ENCODE peak calls at places on chromosome 17, in eight cellular contexts. V is AG10803, P is nephron progenitor cell, M is epithelial cell of esophagus, K is lower leg skin, L is K562, R is neural crest cell, J is A549. E is an unnamed sample.

GRCh38 chr17:19644493-19645210 is 3.9 kb upstream of the ALDH3A2 start:
- DNase-seq in V (peak; percentile 62), P (no peak), M (no peak), K (no peak), L (no peak), R (no peak), J (no peak), E (no peak)

GRCh38 chr17:1474402-1475189 is 17.9 kb downstream of the MYO1C start:
- DNase-seq in V (no peak), P (peak; percentile 60), M (no peak), K (no peak), L (no peak), R (no peak), J (no peak), E (peak; percentile 85)

GRCh38 chr17:17692353-17693252 is 11.3 kb downstream of the RAI1 start:
- DNase-seq in V (no peak), P (no peak), M (no peak), K (no peak), L (no peak), R (no peak), J (no peak), E (no peak)

GRCh38 chr17:76431509-76431908 is 21.4 kb downstream of the UBE2O start:
- DNase-seq in V (no peak), P (no peak), M (no peak), K (no peak), L (no peak), R (no peak), J (no peak), E (no peak)

GRCh38 chr17:10135539-10136257 is 62.7 kb downstream of the GAS7 start:
- DNase-seq in V (peak; percentile 78), P (no peak), M (no peak), K (peak; percentile 90), L (no peak), R (no peak), J (no peak), E (no peak)

GRCh38 chr17:72349508-72350472 is 229.0 kb downstream of the SOX9 start:
- DNase-seq in V (no peak), P (no peak), M (peak; percentile 52), K (no peak), L (no peak), R (no peak), J (no peak), E (no peak)

GRCh38 chr17:65109543-65109942 is 27.6 kb upstream of the RGS9 start:
- DNase-seq in V (no peak), P (no peak), M (no peak), K (no peak), L (no peak), R (no peak), J (no peak), E (no peak)

GRCh38 chr17:7834554-7834890 is 505 bp downstream of the KDM6B start:
- DNase-seq in V (no peak), P (peak; percentile 58), M (peak; percentile 39), K (no peak), L (peak; percentile 64), R (no peak), J (peak; percentile 50), E (peak; percentile 67)

GRCh38 chr17:33234930-33235685 is 58.0 kb downstream of the ASIC2 start:
- DNase-seq in V (peak; percentile 85), P (no peak), M (peak; percentile 95), K (peak; percentile 65), L (no peak), R (no peak), J (peak; percentile 79), E (peak; percentile 1)

GRCh38 chr17:64017381-64017980 is 3.0 kb downstream of the ICAM2 start:
- DNase-seq in V (no peak), P (no peak), M (no peak), K (no peak), L (no peak), R (no peak), J (no peak), E (no peak)

GRCh38 chr17:57403241-57403640 is 146.9 kb downstream of the MSI2 start:
- DNase-seq in V (no peak), P (no peak), M (no peak), K (no peak), L (no peak), R (no peak), J (no peak), E (no peak)

GRCh38 chr17:57399690-57400089 is 143.4 kb downstream of the MSI2 start:
- DNase-seq in V (no peak), P (no peak), M (no peak), K (no peak), L (no peak), R (no peak), J (no peak), E (peak; percentile 14)

GRCh38 chr17:57402691-57403090 is 146.4 kb downstream of the MSI2 start:
- DNase-seq in V (no peak), P (no peak), M (no peak), K (no peak), L (no peak), R (no peak), J (no peak), E (no peak)

GRCh38 chr17:57400648-57401047 is 144.3 kb downstream of the MSI2 start:
- DNase-seq in V (no peak), P (no peak), M (peak; percentile 19), K (no peak), L (no peak), R (no peak), J (no peak), E (no peak)

DNA sequence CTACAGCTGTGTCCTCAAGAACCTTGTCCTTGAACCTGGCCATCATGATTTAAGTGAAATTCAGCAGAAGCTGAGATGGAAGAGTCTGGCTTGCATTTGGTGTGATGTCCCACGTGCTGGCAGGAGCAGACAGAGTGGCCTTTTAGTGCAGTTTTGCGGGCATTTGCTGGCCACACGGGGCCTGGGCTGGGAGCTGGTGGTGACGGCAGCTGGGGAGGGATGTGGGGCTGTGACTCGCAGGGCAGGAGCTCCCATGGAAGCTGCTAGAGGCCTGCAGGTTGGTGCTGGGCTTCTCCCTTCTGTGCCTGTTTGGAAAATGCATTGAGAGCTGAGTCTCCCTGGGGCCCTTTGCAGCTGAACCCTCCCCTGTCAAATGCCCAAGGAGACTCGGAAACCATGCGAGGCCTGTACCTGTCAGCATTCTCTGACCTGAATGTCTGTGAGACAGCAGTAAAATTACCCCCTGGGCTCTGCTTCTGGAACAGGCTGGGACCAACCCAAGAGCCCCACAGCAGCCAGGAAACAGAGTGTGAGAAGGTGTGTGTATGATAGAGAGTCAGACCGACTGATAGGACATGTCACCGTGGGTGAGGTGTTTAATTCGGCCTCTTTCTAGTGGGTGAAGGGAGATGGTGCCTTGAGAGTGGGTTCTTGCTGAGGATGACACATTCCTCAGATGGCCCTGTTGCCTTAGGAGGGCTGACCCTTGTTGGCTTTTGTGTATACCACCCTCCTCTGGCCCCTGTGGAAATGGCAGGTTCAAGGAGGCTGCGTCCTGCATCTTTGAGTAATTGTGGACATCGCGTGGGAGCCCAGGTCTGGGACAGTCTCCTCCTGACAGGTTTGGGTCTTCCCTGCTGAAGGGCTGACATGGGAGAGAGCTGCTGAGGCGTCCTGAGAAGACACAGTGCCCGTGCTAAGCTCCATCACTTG is 145.5 kb downstream of the MSI2 start:
- DNase-seq in V (no peak), P (no peak), M (no peak), K (no peak), L (peak; percentile 50), R (no peak), J (peak; percentile 29), E (peak; percentile 17)
- TF ChIP-seq CTCF in V (no peak), P (peak; percentile 14), M (no peak), K (no peak), L (peak; percentile 57), R (no peak), J (peak; percentile 11), E (no peak)

GRCh38 chr17:39636587-39636926 is 387 bp upstream of the STARD3 start:
- DNase-seq in V (no peak), P (no peak), M (no peak), K (no peak), L (no peak), R (no peak), J (no peak), E (no peak)

GRCh38 chr17:39639043-39639442 is 2.1 kb downstream of the STARD3 start:
- DNase-seq in V (no peak), P (no peak), M (no peak), K (no peak), L (no peak), R (no peak), J (no peak), E (no peak)

GRCh38 chr17:39635614-39636176 is 1.2 kb upstream of the STARD3 start:
- DNase-seq in V (no peak), P (no peak), M (no peak), K (no peak), L (peak; percentile 57), R (no peak), J (no peak), E (no peak)

GRCh38 chr17:39638317-39638716 is 1.4 kb downstream of the STARD3 start:
- DNase-seq in V (no peak), P (no peak), M (no peak), K (no peak), L (peak; percentile 64), R (no peak), J (no peak), E (no peak)

DNA sequence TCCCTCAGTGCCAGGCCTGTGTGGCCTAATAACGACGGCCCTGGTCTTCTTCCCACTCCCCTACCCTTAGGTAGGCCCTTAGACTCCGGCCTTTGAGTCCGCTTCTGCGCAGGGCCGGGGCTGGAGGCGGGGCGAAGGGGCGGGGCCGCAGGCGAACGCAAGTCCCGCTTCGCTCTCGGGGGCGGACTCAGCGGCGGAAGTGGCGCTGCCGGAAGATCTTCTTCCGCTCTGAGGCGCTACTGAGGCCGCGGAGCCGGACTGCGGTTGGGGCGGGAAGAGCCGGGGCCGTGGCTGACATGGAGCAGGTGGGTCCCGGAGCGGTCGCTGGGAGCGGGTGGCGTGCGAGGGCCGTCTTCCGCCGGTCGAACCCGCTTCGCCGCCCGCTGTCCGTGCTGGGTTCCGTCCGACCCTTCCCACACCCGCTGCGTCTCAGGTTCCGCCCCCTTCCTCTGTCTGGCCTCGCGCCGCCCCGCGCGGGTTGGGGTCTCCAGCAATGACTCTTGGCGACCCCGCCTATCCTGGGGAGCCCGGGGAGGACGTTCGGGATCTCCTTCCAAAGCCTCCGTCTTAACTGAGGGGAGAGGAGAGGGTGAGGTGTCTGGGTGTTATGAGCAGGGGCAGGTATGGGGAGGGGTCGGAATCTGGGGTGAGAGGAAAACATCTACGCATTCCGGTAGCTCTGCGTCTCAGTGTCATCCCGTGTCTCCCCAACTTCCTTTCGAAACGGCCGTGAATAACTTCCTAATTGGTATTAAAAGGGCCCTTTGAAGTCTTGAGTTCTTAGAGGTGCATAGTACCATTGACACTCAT is at the start of gene STARD3:
- DNase-seq in V (peak; percentile 89), P (peak; percentile 95), M (peak; percentile 90), K (peak; percentile 85), L (peak; percentile 93), R (peak; percentile 87), J (peak; percentile 97), E (peak; percentile 94)
- TF ChIP-seq CTCF in V (no peak), P (no peak), M (no peak), K (no peak), L (no peak), R (no peak), J (peak; percentile 18), E (no peak)

GRCh38 chr17:49851387-49852291 is 3.8 kb upstream of the TAC4 start:
- DNase-seq in V (peak; percentile 70), P (peak; percentile 86), M (peak; percentile 33), K (peak; percentile 34), L (peak; percentile 82), R (peak; percentile 80), J (peak; percentile 66), E (peak; percentile 61)
- TF ChIP-seq CTCF in V (peak; percentile 69), P (peak; percentile 57), M (peak; percentile 53), K (no peak), L (peak; percentile 79), R (peak; percentile 76), J (peak; percentile 90), E (peak; percentile 72)

GRCh38 chr17:81254955-81255717 is 16.0 kb downstream of the NDUFAF8 start:
- DNase-seq in V (peak; percentile 74), P (peak; percentile 72), M (peak; percentile 81), K (peak; percentile 68), L (peak; percentile 52), R (peak; percentile 63), J (peak; percentile 74), E (no peak)
- TF ChIP-seq CTCF in V (peak; percentile 69), P (peak; percentile 50), M (peak; percentile 60), K (no peak), L (peak; percentile 58), R (peak; percentile 53), J (peak; percentile 49), E (no peak)

E was measured in GM12865.